ENCODE peak calls at places on chromosome 4, in seven cellular contexts. O is ovary, S is transverse colon, G is endothelial cell of umbilical vein, C is HCT116, D is GM12878, N is body of pancreas. H is an unnamed sample.

GRCh38 chr4:184734758-184735157 is 862 bp upstream of the CENPU start:
- DNase-seq in O (no peak), S (no peak), G (no peak), C (no peak), D (no peak), N (no peak), H (no peak)

GRCh38 chr4:11805837-11806236 is 377.1 kb upstream of the HS3ST1 start:
- DNase-seq in O (no peak), S (no peak), G (peak; percentile 81), C (peak; percentile 53), D (no peak), N (no peak), H (no peak)

GRCh38 chr4:186021461-186022167 is 47.3 kb upstream of the TLR3 start:
- DNase-seq in O (peak; percentile 48), S (no peak), G (peak; percentile 69), C (no peak), D (no peak), N (peak; percentile 35), H (no peak)

GRCh38 chr4:10161840-10162239 is 45.2 kb upstream of the WDR1 start:
- DNase-seq in O (no peak), S (no peak), G (no peak), C (no peak), D (no peak), N (no peak), H (no peak)

GRCh38 chr4:137536789-137537561 is 4.7 kb upstream of the PCDH18 start:
- DNase-seq in O (no peak), S (no peak), G (no peak), C (no peak), D (no peak), N (no peak), H (no peak)

GRCh38 chr4:73612032-73612431 is 8.2 kb downstream of the RASSF6 start:
- DNase-seq in O (no peak), S (no peak), G (no peak), C (no peak), D (no peak), N (no peak), H (no peak)

GRCh38 chr4:78079701-78080430 is 22.7 kb downstream of the FRAS1 start:
- DNase-seq in O (no peak), S (no peak), G (no peak), C (no peak), D (no peak), N (no peak), H (no peak)

GRCh38 chr4:133148690-133149363 is at the start of gene PCDH10:
- DNase-seq in O (peak; percentile 89), S (peak; percentile 73), G (peak; percentile 98), C (no peak), D (no peak), N (peak; percentile 88), H (peak; percentile 65)

GRCh38 chr4:147109800-147110199 is 164.1 kb upstream of the TTC29 start:
- DNase-seq in O (no peak), S (no peak), G (no peak), C (no peak), D (no peak), N (no peak), H (no peak)

GRCh38 chr4:8468746-8469535 is 28.4 kb downstream of the TRMT44 start:
- DNase-seq in O (peak; percentile 89), S (peak; percentile 55), G (peak; percentile 45), C (peak; percentile 27), D (peak; percentile 5), N (peak; percentile 63), H (peak; percentile 64)

GRCh38 chr4:142406051-142406549 is 440.0 kb downstream of the INPP4B start:
- DNase-seq in O (no peak), S (no peak), G (no peak), C (no peak), D (peak; percentile 7), N (no peak), H (no peak)

GRCh38 chr4:168589154-168589553 is 92.3 kb downstream of the PALLD start:
- DNase-seq in O (no peak), S (no peak), G (peak; percentile 72), C (peak; percentile 94), D (no peak), N (no peak), H (no peak)

GRCh38 chr4:106809083-106809482 is 227.0 kb downstream of the DKK2 start:
- DNase-seq in O (no peak), S (no peak), G (peak; percentile 66), C (peak; percentile 26), D (no peak), N (no peak), H (no peak)

GRCh38 chr4:138758876-138759275 is 256.7 kb upstream of the NOCT start:
- DNase-seq in O (no peak), S (no peak), G (no peak), C (no peak), D (no peak), N (no peak), H (no peak)

GRCh38 chr4:66927937-66928336 is 617.4 kb downstream of the CENPC start:
- DNase-seq in O (no peak), S (no peak), G (no peak), C (no peak), D (no peak), N (no peak), H (no peak)

GRCh38 chr4:155478336-155478825 is 101.6 kb upstream of the MAP9 start:
- DNase-seq in O (no peak), S (no peak), G (no peak), C (no peak), D (no peak), N (no peak), H (no peak)

GRCh38 chr4:37780444-37781133 is 45.9 kb upstream of the PGM2 start:
- DNase-seq in O (no peak), S (peak; percentile 39), G (no peak), C (no peak), D (no peak), N (no peak), H (peak; percentile 34)

GRCh38 chr4:74114234-74114633 is 15.2 kb upstream of the CXCL2 start:
- DNase-seq in O (no peak), S (no peak), G (peak; percentile 59), C (no peak), D (no peak), N (no peak), H (no peak)

GRCh38 chr4:142976482-142976881 is 130.4 kb upstream of the INPP4B start:
- DNase-seq in O (no peak), S (no peak), G (no peak), C (no peak), D (no peak), N (no peak), H (no peak)

DNA sequence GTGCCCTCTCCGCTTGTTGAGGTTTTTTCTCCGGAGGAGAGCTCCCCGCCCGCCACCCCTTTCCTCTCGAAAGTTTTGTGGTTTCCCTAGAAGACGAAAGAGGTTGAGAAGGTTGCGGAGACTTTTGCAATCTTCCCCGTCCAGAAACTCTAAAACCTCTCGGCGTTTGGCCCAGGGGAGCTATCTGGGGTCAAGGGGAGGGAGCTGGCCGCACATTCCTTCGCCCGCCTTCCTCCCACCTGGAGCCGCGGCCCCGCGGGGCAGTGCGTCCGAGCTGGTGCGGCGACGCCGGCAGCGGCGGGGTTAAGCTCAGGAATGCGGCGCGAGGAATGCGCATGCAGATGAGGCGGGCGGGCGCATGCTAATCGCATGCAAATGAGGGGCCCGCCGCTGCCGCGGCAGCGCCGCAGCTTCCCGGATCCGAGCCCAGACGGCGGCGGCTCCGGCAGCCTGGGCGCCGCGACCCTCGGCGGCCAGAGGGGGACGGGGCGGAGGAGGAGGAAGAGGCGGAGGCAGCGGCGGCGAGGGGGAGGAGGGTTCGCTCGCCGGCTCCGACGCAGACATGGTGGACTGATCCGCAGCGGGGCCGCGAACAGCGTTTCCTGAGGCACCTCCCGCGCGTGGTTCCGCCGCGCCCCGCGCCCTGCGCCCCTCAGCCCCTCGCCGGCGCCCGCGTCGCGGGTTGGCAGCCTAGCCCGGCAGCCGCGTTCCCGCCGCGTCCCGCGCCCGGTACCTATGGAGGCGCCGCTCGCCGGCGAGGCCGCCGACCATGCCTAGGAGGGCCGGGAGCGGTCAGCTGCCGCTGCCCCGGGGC is at the start of gene WWC2:
- DNase-seq in O (peak; percentile 93), S (peak; percentile 84), G (peak; percentile 94), C (peak; percentile 80), D (no peak), N (peak; percentile 93), H (peak; percentile 91)
- H3K27me3 ChIP-seq in O (no peaks in the 10 kb centered on the region), S (peaks cover 66% of the 10 kb centered on the region), G (no peaks in the 10 kb centered on the region), C (no peaks in the 10 kb centered on the region), D (peaks cover 5% of the 10 kb centered on the region), N (no peaks in the 10 kb centered on the region), H (no peaks in the 10 kb centered on the region)

GRCh38 chr4:39044947-39045734 is 12.9 kb upstream of the TMEM156 start:
- DNase-seq in O (no peak), S (no peak), G (peak; percentile 43), C (no peak), D (no peak), N (peak; percentile 51), H (peak; percentile 32)
- TF ChIP-seq POLR2A in O (no peak), S (no peak), G (no peak), C (no peak), D (peak; percentile 15), N (no peak), H (no peak)

GRCh38 chr4:95545526-95545925 is 3.2 kb downstream of the UNC5C start:
- DNase-seq in O (no peak), S (no peak), G (no peak), C (no peak), D (no peak), N (no peak), H (no peak)
- H3K27me3 ChIP-seq in O (no peaks in the 10 kb centered on the region), S (peaks cover 42% of the 10 kb centered on the region), G (peaks cover 21% of the 10 kb centered on the region), C (no peaks in the 10 kb centered on the region), D (no peaks in the 10 kb centered on the region), N (no peaks in the 10 kb centered on the region), H (peaks cover 49% of the 10 kb centered on the region)

DNA sequence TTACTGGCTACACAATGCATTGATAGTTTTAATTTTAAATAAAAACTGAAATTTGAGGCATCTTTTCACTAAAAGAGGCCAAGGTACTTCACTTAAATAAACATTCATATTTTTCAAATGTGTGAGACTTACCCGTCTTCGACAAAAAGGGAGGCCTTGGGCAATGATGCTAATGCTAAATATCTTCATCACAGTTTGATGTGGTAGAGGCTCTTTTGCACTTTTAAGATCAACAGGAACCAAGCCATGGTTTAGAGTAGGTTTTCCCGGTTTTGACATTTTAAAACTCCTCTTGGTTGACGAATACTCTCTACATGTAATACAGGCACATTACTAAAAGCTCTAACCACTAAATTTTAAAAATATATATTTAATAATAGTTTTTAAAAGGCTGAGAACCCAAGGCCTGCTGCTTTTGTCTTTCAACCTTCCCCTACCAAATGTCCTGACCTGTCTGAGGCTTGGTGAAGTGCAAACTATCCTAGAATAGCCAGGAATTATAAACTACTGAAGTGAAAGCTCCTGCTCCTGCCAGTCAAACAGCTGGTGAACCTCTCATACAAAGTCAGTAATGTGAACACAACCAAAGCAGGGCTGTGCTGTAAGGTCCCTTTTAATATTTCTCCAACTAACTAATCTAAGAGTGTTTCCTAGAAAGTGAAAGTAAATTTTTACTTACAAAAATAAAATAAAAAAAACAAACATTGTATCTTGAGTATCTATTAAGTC is 153.7 kb downstream of the FBXW7 start:
- DNase-seq in O (no peak), S (no peak), G (peak; percentile 14), C (no peak), D (no peak), N (peak; percentile 74), H (no peak)
- TF ChIP-seq POLR2A in O (no peak), S (no peak), G (no peak), C (no peak), D (no peak), N (peak; percentile 84), H (no peak)